ENCODE peak calls at places on chromosomes 12 and 14, in seven cellular contexts. Q is CD4-positive, alpha-beta memory T cell; L is GM20000; O is stomach; E is COR-L47; M is epithelial cell of prostate; N is T-helper 2 cell. V is an unnamed sample.
A peak's percentile ranks its signal among the peaks of the same experiment; 100 is the strongest.

GRCh38 chr12:105451211-105451610 is 120.7 kb downstream of the C12orf75 start:
- DNase-seq in N (no peak), O (no peak), L (no peak), E (no peak), Q (no peak), M (no peak), V (no peak)

GRCh38 chr12:98856897-98857540 is 211.9 kb downstream of the APAF1 start:
- DNase-seq in M (no peak), L (no peak), N (no peak), O (no peak), E (no peak), Q (no peak), V (peak; percentile 89)

GRCh38 chr12:25155031-25155576 is 39.9 kb downstream of the DNAI7 start:
- DNase-seq in L (peak; percentile 48), N (no peak), O (no peak), E (no peak), M (no peak), Q (peak; percentile 46), V (peak; percentile 58)

GRCh38 chr14:32940066-32940651 is 1.5 kb downstream of the NPAS3 start:
- DNase-seq in M (no peak), N (no peak), E (no peak), Q (no peak), O (no peak), L (no peak), V (peak; percentile 14)

GRCh38 chr14:90733139-90733808 is 83.0 kb downstream of the TTC7B start:
- DNase-seq in M (no peak), Q (no peak), N (no peak), L (no peak), E (no peak), O (no peak), V (no peak)

GRCh38 chr14:60349663-60350365 is 100.8 kb downstream of the PPM1A start:
- DNase-seq in N (no peak), E (peak; percentile 33), M (no peak), O (peak; percentile 33), Q (no peak), L (peak; percentile 57), V (peak; percentile 83)

GRCh38 chr14:99838555-99839193 is 45.5 kb downstream of the EML1 start:
- DNase-seq in Q (no peak), L (no peak), E (no peak), O (no peak), M (no peak), N (no peak), V (peak; percentile 94)

GRCh38 chr12:13358391-13358905 is 161.9 kb downstream of the EMP1 start:
- DNase-seq in O (no peak), L (no peak), E (no peak), N (no peak), Q (no peak), M (no peak), V (no peak)

GRCh38 chr12:72197790-72198189 is 74.4 kb upstream of the TRHDE start:
- DNase-seq in Q (no peak), M (no peak), O (no peak), E (no peak), N (no peak), L (no peak), V (no peak)

GRCh38 chr14:24182110-24182882 is 6.3 kb downstream of the IPO4 start:
- DNase-seq in N (no peak), M (no peak), Q (no peak), E (no peak), O (no peak), L (no peak), V (no peak)

GRCh38 chr14:28744126-28744525 is 22.5 kb upstream of the FOXG1 start:
- DNase-seq in E (no peak), N (no peak), L (no peak), O (no peak), M (peak; percentile 60), Q (no peak), V (no peak)

GRCh38 chr14:98958048-98959031 is 313.7 kb downstream of the BCL11B start:
- DNase-seq in E (no peak), N (no peak), M (no peak), O (no peak), Q (no peak), L (no peak), V (no peak)

GRCh38 chr14:79567306-79567705 is 644.0 kb downstream of the DIO2 start:
- DNase-seq in O (no peak), M (no peak), N (no peak), E (no peak), L (no peak), Q (no peak), V (no peak)

GRCh38 chr14:68952544-68953535 is 26.3 kb downstream of the ACTN1 start:
- DNase-seq in Q (no peak), N (no peak), E (no peak), L (no peak), M (no peak), O (no peak), V (no peak)

GRCh38 chr14:61335876-61336275 is 14.5 kb downstream of the PRKCH start:
- DNase-seq in O (no peak), L (no peak), M (no peak), Q (peak; percentile 73), N (no peak), E (peak; percentile 79), V (no peak)

GRCh38 chr14:23910876-23911210 is 42.7 kb upstream of the DHRS4 start:
- DNase-seq in N (no peak), Q (no peak), O (no peak), M (no peak), L (no peak), E (no peak), V (no peak)

GRCh38 chr12:59742831-59743230 is 147.0 kb downstream of the SLC16A7 start:
- DNase-seq in Q (no peak), O (no peak), L (no peak), M (no peak), N (no peak), E (no peak), V (no peak)

GRCh38 chr14:33914676-33915516 is 36.0 kb downstream of the EGLN3 start:
- DNase-seq in Q (no peak), O (peak; percentile 33), L (no peak), E (no peak), N (no peak), M (peak; percentile 18), V (no peak)

GRCh38 chr14:64234877-64235651 is 59.1 kb downstream of the ESR2 start:
- DNase-seq in N (no peak), O (no peak), M (no peak), Q (no peak), E (peak; percentile 75), L (no peak), V (no peak)

GRCh38 chr12:54239568-54239967 is 40.4 kb downstream of the CBX5 start:
- DNase-seq in O (no peak), N (no peak), E (no peak), M (no peak), L (no peak), Q (no peak), V (no peak)

GRCh38 chr12:6826734-6827436 is 1.3 kb upstream of the P3H3 start:
- DNase-seq in M (no peak), E (no peak), L (no peak), O (no peak), Q (no peak), N (no peak), V (no peak)

GRCh38 chr14:100857923-100858837 is 32.3 kb downstream of the MEG3 start:
- DNase-seq in O (no peak), L (no peak), M (no peak), Q (no peak), N (no peak), E (no peak), V (no peak)

GRCh38 chr12:132295101-132295526 is 34.3 kb downstream of the GALNT9 start:
- DNase-seq in L (no peak), O (no peak), Q (no peak), E (no peak), N (no peak), M (no peak), V (no peak)

GRCh38 chr12:57006809-57007475 is 596 bp upstream of the ZBTB39 start:
- DNase-seq in M (no peak), Q (no peak), O (no peak), N (no peak), L (no peak), E (no peak), V (no peak)

GRCh38 chr14:59254146-59254910 is 65.9 kb downstream of the DAAM1 start:
- DNase-seq in Q (no peak), L (no peak), O (peak; percentile 31), E (no peak), N (no peak), M (peak; percentile 64), V (no peak)

GRCh38 chr14:103402700-103403099 is 17.5 kb downstream of the MARK3 start:
- DNase-seq in O (no peak), N (no peak), E (no peak), M (no peak), Q (no peak), L (no peak), V (peak; percentile 59)

GRCh38 chr14:63046339-63047268 is 1.3 kb upstream of the KCNH5 start:
- DNase-seq in L (no peak), Q (no peak), N (no peak), O (no peak), E (no peak), M (no peak), V (peak; percentile 68)

GRCh38 chr14:55581011-55581806 is 1.2 kb downstream of the KTN1 start:
- DNase-seq in M (no peak), E (no peak), Q (peak; percentile 36), L (peak; percentile 45), N (peak; percentile 20), O (peak; percentile 42), V (peak; percentile 72)

GRCh38 chr12:131598717-131599116 is 112.2 kb upstream of the SFSWAP start:
- DNase-seq in L (no peak), M (no peak), Q (peak; percentile 17), O (no peak), E (no peak), N (no peak), V (peak; percentile 40)

GRCh38 chr12:67647547-67648305 is 819 bp upstream of the DYRK2 start:
- DNase-seq in L (peak; percentile 54), O (peak; percentile 74), N (peak; percentile 26), E (peak; percentile 81), M (peak; percentile 65), Q (peak; percentile 58), V (peak; percentile 92)

V was measured in GM23338.